ENCODE peak calls at places on chromosomes 3 and 15, in nine cellular contexts. One of them, this sample, is unnamed.

GRCh38 chr3:149879872-149880271 is 66.9 kb downstream of the RNF13 start:
- DNase-seq in amniotic stem cell: peak; percentile 15
- DNase-seq in cerebellar cortex: peak; percentile 51
- DNase-seq in stimulated activated CD8-positive, alpha-beta memory T cell treated with anti-CD3 and anti-CD28 coated beads, Interleukin-2, amount 100 ng/mL, for 48 hours: no peak
- DNase-seq in KG1: peak; percentile 30
- DNase-seq in fibroblast of gingiva: peak; percentile 63
- DNase-seq in activated B cell treated with CpG ODN at 0.5 μM for 24 hours: no peak
- DNase-seq in NCI-H2081: peak; percentile 69
- DNase-seq in chondrocyte: no peak
- DNase-seq in this sample: peak; percentile 14

GRCh38 chr15:68205949-68206539 is 912 bp upstream of the CALML4 start:
- DNase-seq in KG1: no peak
- DNase-seq in stimulated activated CD8-positive, alpha-beta memory T cell treated with anti-CD3 and anti-CD28 coated beads, Interleukin-2, amount 100 ng/mL, for 48 hours: no peak
- DNase-seq in cerebellar cortex: no peak
- DNase-seq in chondrocyte: no peak
- DNase-seq in activated B cell treated with CpG ODN at 0.5 μM for 24 hours: no peak
- DNase-seq in NCI-H2081: no peak
- DNase-seq in fibroblast of gingiva: no peak
- DNase-seq in amniotic stem cell: no peak
- DNase-seq in this sample: no peak

GRCh38 chr15:38253448-38253847 is 812 bp downstream of the SPRED1 start:
- DNase-seq in activated B cell treated with CpG ODN at 0.5 μM for 24 hours: no peak
- DNase-seq in KG1: no peak
- DNase-seq in chondrocyte: no peak
- DNase-seq in amniotic stem cell: peak; percentile 46
- DNase-seq in fibroblast of gingiva: peak; percentile 45
- DNase-seq in cerebellar cortex: peak; percentile 45
- DNase-seq in stimulated activated CD8-positive, alpha-beta memory T cell treated with anti-CD3 and anti-CD28 coated beads, Interleukin-2, amount 100 ng/mL, for 48 hours: no peak
- DNase-seq in NCI-H2081: no peak
- DNase-seq in this sample: no peak

GRCh38 chr15:78828930-78829329 is 17.7 kb upstream of the ADAMTS7 start:
- DNase-seq in amniotic stem cell: no peak
- DNase-seq in KG1: no peak
- DNase-seq in fibroblast of gingiva: no peak
- DNase-seq in NCI-H2081: no peak
- DNase-seq in cerebellar cortex: no peak
- DNase-seq in chondrocyte: no peak
- DNase-seq in stimulated activated CD8-positive, alpha-beta memory T cell treated with anti-CD3 and anti-CD28 coated beads, Interleukin-2, amount 100 ng/mL, for 48 hours: no peak
- DNase-seq in activated B cell treated with CpG ODN at 0.5 μM for 24 hours: no peak
- DNase-seq in this sample: no peak

GRCh38 chr3:48273594-48274211 is 32.8 kb downstream of the ZNF589 start:
- DNase-seq in NCI-H2081: peak; percentile 46
- DNase-seq in KG1: peak; percentile 9
- DNase-seq in fibroblast of gingiva: peak; percentile 34
- DNase-seq in stimulated activated CD8-positive, alpha-beta memory T cell treated with anti-CD3 and anti-CD28 coated beads, Interleukin-2, amount 100 ng/mL, for 48 hours: peak; percentile 23
- DNase-seq in activated B cell treated with CpG ODN at 0.5 μM for 24 hours: peak; percentile 31
- DNase-seq in amniotic stem cell: peak; percentile 10
- DNase-seq in chondrocyte: no peak
- DNase-seq in cerebellar cortex: peak; percentile 81
- DNase-seq in this sample: peak; percentile 38

GRCh38 chr3:2870714-2871353 is 239.3 kb downstream of the IL5RA start:
- DNase-seq in stimulated activated CD8-positive, alpha-beta memory T cell treated with anti-CD3 and anti-CD28 coated beads, Interleukin-2, amount 100 ng/mL, for 48 hours: no peak
- DNase-seq in fibroblast of gingiva: no peak
- DNase-seq in chondrocyte: no peak
- DNase-seq in activated B cell treated with CpG ODN at 0.5 μM for 24 hours: no peak
- DNase-seq in amniotic stem cell: no peak
- DNase-seq in cerebellar cortex: peak; percentile 34
- DNase-seq in NCI-H2081: no peak
- DNase-seq in KG1: no peak
- DNase-seq in this sample: no peak

GRCh38 chr3:62175161-62175560 is 198.2 kb downstream of the FEZF2 start:
- DNase-seq in amniotic stem cell: no peak
- DNase-seq in stimulated activated CD8-positive, alpha-beta memory T cell treated with anti-CD3 and anti-CD28 coated beads, Interleukin-2, amount 100 ng/mL, for 48 hours: no peak
- DNase-seq in KG1: no peak
- DNase-seq in activated B cell treated with CpG ODN at 0.5 μM for 24 hours: no peak
- DNase-seq in chondrocyte: no peak
- DNase-seq in NCI-H2081: no peak
- DNase-seq in fibroblast of gingiva: no peak
- DNase-seq in cerebellar cortex: no peak
- DNase-seq in this sample: no peak

GRCh38 chr3:13318626-13319470 is 101.3 kb downstream of the NUP210 start:
- DNase-seq in chondrocyte: no peak
- DNase-seq in cerebellar cortex: peak; percentile 45
- DNase-seq in fibroblast of gingiva: no peak
- DNase-seq in stimulated activated CD8-positive, alpha-beta memory T cell treated with anti-CD3 and anti-CD28 coated beads, Interleukin-2, amount 100 ng/mL, for 48 hours: no peak
- DNase-seq in amniotic stem cell: no peak
- DNase-seq in NCI-H2081: no peak
- DNase-seq in activated B cell treated with CpG ODN at 0.5 μM for 24 hours: no peak
- DNase-seq in KG1: no peak
- DNase-seq in this sample: no peak

GRCh38 chr3:17912011-17912760 is 169.8 kb upstream of the TBC1D5 start:
- DNase-seq in chondrocyte: no peak
- DNase-seq in activated B cell treated with CpG ODN at 0.5 μM for 24 hours: no peak
- DNase-seq in amniotic stem cell: no peak
- DNase-seq in KG1: no peak
- DNase-seq in stimulated activated CD8-positive, alpha-beta memory T cell treated with anti-CD3 and anti-CD28 coated beads, Interleukin-2, amount 100 ng/mL, for 48 hours: no peak
- DNase-seq in fibroblast of gingiva: no peak
- DNase-seq in cerebellar cortex: no peak
- DNase-seq in NCI-H2081: no peak
- DNase-seq in this sample: peak; percentile 13

GRCh38 chr3:49625071-49625470 is 49.1 kb upstream of the APEH start:
- DNase-seq in activated B cell treated with CpG ODN at 0.5 μM for 24 hours: no peak
- DNase-seq in NCI-H2081: no peak
- DNase-seq in cerebellar cortex: no peak
- DNase-seq in KG1: no peak
- DNase-seq in stimulated activated CD8-positive, alpha-beta memory T cell treated with anti-CD3 and anti-CD28 coated beads, Interleukin-2, amount 100 ng/mL, for 48 hours: no peak
- DNase-seq in amniotic stem cell: no peak
- DNase-seq in chondrocyte: no peak
- DNase-seq in fibroblast of gingiva: no peak
- DNase-seq in this sample: no peak

GRCh38 chr3:127815641-127816605 is 6.4 kb downstream of the MGLL start:
- DNase-seq in KG1: no peak
- DNase-seq in stimulated activated CD8-positive, alpha-beta memory T cell treated with anti-CD3 and anti-CD28 coated beads, Interleukin-2, amount 100 ng/mL, for 48 hours: no peak
- DNase-seq in fibroblast of gingiva: no peak
- DNase-seq in amniotic stem cell: no peak
- DNase-seq in cerebellar cortex: no peak
- DNase-seq in NCI-H2081: peak; percentile 23
- DNase-seq in chondrocyte: no peak
- DNase-seq in activated B cell treated with CpG ODN at 0.5 μM for 24 hours: no peak
- DNase-seq in this sample: no peak

GRCh38 chr3:156349978-156350377 is 204.9 kb downstream of the SSR3 start:
- DNase-seq in cerebellar cortex: no peak
- DNase-seq in KG1: no peak
- DNase-seq in amniotic stem cell: no peak
- DNase-seq in fibroblast of gingiva: no peak
- DNase-seq in stimulated activated CD8-positive, alpha-beta memory T cell treated with anti-CD3 and anti-CD28 coated beads, Interleukin-2, amount 100 ng/mL, for 48 hours: no peak
- DNase-seq in NCI-H2081: no peak
- DNase-seq in activated B cell treated with CpG ODN at 0.5 μM for 24 hours: no peak
- DNase-seq in chondrocyte: no peak
- DNase-seq in this sample: no peak

GRCh38 chr3:190306513-190307163 is 15.6 kb downstream of the CLDN1 start:
- DNase-seq in fibroblast of gingiva: peak; percentile 9
- DNase-seq in stimulated activated CD8-positive, alpha-beta memory T cell treated with anti-CD3 and anti-CD28 coated beads, Interleukin-2, amount 100 ng/mL, for 48 hours: no peak
- DNase-seq in chondrocyte: no peak
- DNase-seq in KG1: no peak
- DNase-seq in activated B cell treated with CpG ODN at 0.5 μM for 24 hours: no peak
- DNase-seq in amniotic stem cell: no peak
- DNase-seq in NCI-H2081: no peak
- DNase-seq in cerebellar cortex: no peak
- DNase-seq in this sample: peak; percentile 15

GRCh38 chr3:161854232-161854771 is 357.7 kb downstream of the OTOL1 start:
- DNase-seq in NCI-H2081: no peak
- DNase-seq in stimulated activated CD8-positive, alpha-beta memory T cell treated with anti-CD3 and anti-CD28 coated beads, Interleukin-2, amount 100 ng/mL, for 48 hours: no peak
- DNase-seq in activated B cell treated with CpG ODN at 0.5 μM for 24 hours: no peak
- DNase-seq in cerebellar cortex: peak; percentile 18
- DNase-seq in amniotic stem cell: no peak
- DNase-seq in fibroblast of gingiva: no peak
- DNase-seq in chondrocyte: no peak
- DNase-seq in KG1: peak; percentile 19
- DNase-seq in this sample: no peak

GRCh38 chr15:83174891-83175290 is 32.7 kb downstream of the HDGFL3 start:
- DNase-seq in activated B cell treated with CpG ODN at 0.5 μM for 24 hours: no peak
- DNase-seq in fibroblast of gingiva: peak; percentile 14
- DNase-seq in amniotic stem cell: no peak
- DNase-seq in cerebellar cortex: no peak
- DNase-seq in chondrocyte: no peak
- DNase-seq in KG1: no peak
- DNase-seq in stimulated activated CD8-positive, alpha-beta memory T cell treated with anti-CD3 and anti-CD28 coated beads, Interleukin-2, amount 100 ng/mL, for 48 hours: no peak
- DNase-seq in NCI-H2081: no peak
- DNase-seq in this sample: no peak

GRCh38 chr3:94234177-94234788 is 171.4 kb downstream of the NSUN3 start:
- DNase-seq in fibroblast of gingiva: peak; percentile 27
- DNase-seq in cerebellar cortex: peak; percentile 60
- DNase-seq in activated B cell treated with CpG ODN at 0.5 μM for 24 hours: no peak
- DNase-seq in stimulated activated CD8-positive, alpha-beta memory T cell treated with anti-CD3 and anti-CD28 coated beads, Interleukin-2, amount 100 ng/mL, for 48 hours: no peak
- DNase-seq in KG1: no peak
- DNase-seq in chondrocyte: no peak
- DNase-seq in amniotic stem cell: no peak
- DNase-seq in NCI-H2081: peak; percentile 40
- DNase-seq in this sample: peak; percentile 4

GRCh38 chr3:81302045-81302444 is 459.4 kb downstream of the GBE1 start:
- DNase-seq in NCI-H2081: peak; percentile 55
- DNase-seq in stimulated activated CD8-positive, alpha-beta memory T cell treated with anti-CD3 and anti-CD28 coated beads, Interleukin-2, amount 100 ng/mL, for 48 hours: no peak
- DNase-seq in activated B cell treated with CpG ODN at 0.5 μM for 24 hours: no peak
- DNase-seq in chondrocyte: no peak
- DNase-seq in cerebellar cortex: peak; percentile 60
- DNase-seq in amniotic stem cell: no peak
- DNase-seq in fibroblast of gingiva: peak; percentile 15
- DNase-seq in KG1: peak; percentile 12
- DNase-seq in this sample: peak; percentile 19

GRCh38 chr3:14918356-14918860 is 29.0 kb upstream of the NR2C2 start:
- DNase-seq in amniotic stem cell: no peak
- DNase-seq in activated B cell treated with CpG ODN at 0.5 μM for 24 hours: no peak
- DNase-seq in KG1: no peak
- DNase-seq in cerebellar cortex: no peak
- DNase-seq in fibroblast of gingiva: no peak
- DNase-seq in stimulated activated CD8-positive, alpha-beta memory T cell treated with anti-CD3 and anti-CD28 coated beads, Interleukin-2, amount 100 ng/mL, for 48 hours: no peak
- DNase-seq in NCI-H2081: no peak
- DNase-seq in chondrocyte: no peak
- DNase-seq in this sample: no peak

GRCh38 chr15:70794596-70795310 is 31.4 kb upstream of the UACA start:
- DNase-seq in activated B cell treated with CpG ODN at 0.5 μM for 24 hours: no peak
- DNase-seq in KG1: no peak
- DNase-seq in NCI-H2081: no peak
- DNase-seq in stimulated activated CD8-positive, alpha-beta memory T cell treated with anti-CD3 and anti-CD28 coated beads, Interleukin-2, amount 100 ng/mL, for 48 hours: no peak
- DNase-seq in fibroblast of gingiva: no peak
- DNase-seq in chondrocyte: no peak
- DNase-seq in cerebellar cortex: no peak
- DNase-seq in amniotic stem cell: no peak
- DNase-seq in this sample: no peak

GRCh38 chr3:30668051-30668609 is 61.7 kb downstream of the TGFBR2 start:
- DNase-seq in activated B cell treated with CpG ODN at 0.5 μM for 24 hours: no peak
- DNase-seq in amniotic stem cell: no peak
- DNase-seq in chondrocyte: no peak
- DNase-seq in KG1: no peak
- DNase-seq in cerebellar cortex: no peak
- DNase-seq in NCI-H2081: no peak
- DNase-seq in fibroblast of gingiva: no peak
- DNase-seq in stimulated activated CD8-positive, alpha-beta memory T cell treated with anti-CD3 and anti-CD28 coated beads, Interleukin-2, amount 100 ng/mL, for 48 hours: no peak
- DNase-seq in this sample: no peak

GRCh38 chr3:18099611-18100010 is 325.5 kb downstream of the SATB1 start:
- DNase-seq in stimulated activated CD8-positive, alpha-beta memory T cell treated with anti-CD3 and anti-CD28 coated beads, Interleukin-2, amount 100 ng/mL, for 48 hours: no peak
- DNase-seq in NCI-H2081: no peak
- DNase-seq in cerebellar cortex: no peak
- DNase-seq in activated B cell treated with CpG ODN at 0.5 μM for 24 hours: no peak
- DNase-seq in chondrocyte: no peak
- DNase-seq in KG1: no peak
- DNase-seq in amniotic stem cell: no peak
- DNase-seq in fibroblast of gingiva: no peak
- DNase-seq in this sample: no peak

GRCh38 chr3:134693804-134694203 is 43.0 kb upstream of the KY start:
- DNase-seq in stimulated activated CD8-positive, alpha-beta memory T cell treated with anti-CD3 and anti-CD28 coated beads, Interleukin-2, amount 100 ng/mL, for 48 hours: no peak
- DNase-seq in fibroblast of gingiva: no peak
- DNase-seq in amniotic stem cell: no peak
- DNase-seq in KG1: no peak
- DNase-seq in activated B cell treated with CpG ODN at 0.5 μM for 24 hours: no peak
- DNase-seq in cerebellar cortex: peak; percentile 58
- DNase-seq in NCI-H2081: no peak
- DNase-seq in chondrocyte: no peak
- DNase-seq in this sample: no peak

GRCh38 chr15:31403606-31404005 is 77.0 kb downstream of the KLF13 start:
- DNase-seq in stimulated activated CD8-positive, alpha-beta memory T cell treated with anti-CD3 and anti-CD28 coated beads, Interleukin-2, amount 100 ng/mL, for 48 hours: no peak
- DNase-seq in KG1: no peak
- DNase-seq in fibroblast of gingiva: peak; percentile 58
- DNase-seq in chondrocyte: no peak
- DNase-seq in NCI-H2081: no peak
- DNase-seq in activated B cell treated with CpG ODN at 0.5 μM for 24 hours: no peak
- DNase-seq in amniotic stem cell: no peak
- DNase-seq in cerebellar cortex: no peak
- DNase-seq in this sample: no peak

GRCh38 chr3:141303481-141304223 is 64.7 kb upstream of the ZBTB38 start:
- DNase-seq in stimulated activated CD8-positive, alpha-beta memory T cell treated with anti-CD3 and anti-CD28 coated beads, Interleukin-2, amount 100 ng/mL, for 48 hours: no peak
- DNase-seq in KG1: peak; percentile 67
- DNase-seq in cerebellar cortex: peak; percentile 85
- DNase-seq in NCI-H2081: peak; percentile 87
- DNase-seq in activated B cell treated with CpG ODN at 0.5 μM for 24 hours: no peak
- DNase-seq in chondrocyte: no peak
- DNase-seq in amniotic stem cell: peak; percentile 60
- DNase-seq in fibroblast of gingiva: peak; percentile 72
- DNase-seq in this sample: peak; percentile 81

GRCh38 chr3:195163719-195164572 is 107.0 kb downstream of the XXYLT1 start:
- DNase-seq in NCI-H2081: no peak
- DNase-seq in cerebellar cortex: no peak
- DNase-seq in chondrocyte: no peak
- DNase-seq in activated B cell treated with CpG ODN at 0.5 μM for 24 hours: no peak
- DNase-seq in KG1: no peak
- DNase-seq in fibroblast of gingiva: no peak
- DNase-seq in amniotic stem cell: no peak
- DNase-seq in stimulated activated CD8-positive, alpha-beta memory T cell treated with anti-CD3 and anti-CD28 coated beads, Interleukin-2, amount 100 ng/mL, for 48 hours: no peak
- DNase-seq in this sample: no peak

GRCh38 chr3:57967590-57967989 is 40.6 kb upstream of the FLNB start:
- DNase-seq in stimulated activated CD8-positive, alpha-beta memory T cell treated with anti-CD3 and anti-CD28 coated beads, Interleukin-2, amount 100 ng/mL, for 48 hours: no peak
- DNase-seq in KG1: no peak
- DNase-seq in amniotic stem cell: no peak
- DNase-seq in cerebellar cortex: no peak
- DNase-seq in activated B cell treated with CpG ODN at 0.5 μM for 24 hours: no peak
- DNase-seq in NCI-H2081: no peak
- DNase-seq in chondrocyte: no peak
- DNase-seq in fibroblast of gingiva: no peak
- DNase-seq in this sample: no peak

GRCh38 chr3:113034011-113034410 is 43.2 kb downstream of the GTPBP8 start:
- DNase-seq in activated B cell treated with CpG ODN at 0.5 μM for 24 hours: no peak
- DNase-seq in NCI-H2081: no peak
- DNase-seq in chondrocyte: no peak
- DNase-seq in amniotic stem cell: no peak
- DNase-seq in stimulated activated CD8-positive, alpha-beta memory T cell treated with anti-CD3 and anti-CD28 coated beads, Interleukin-2, amount 100 ng/mL, for 48 hours: no peak
- DNase-seq in fibroblast of gingiva: no peak
- DNase-seq in KG1: no peak
- DNase-seq in cerebellar cortex: no peak
- DNase-seq in this sample: no peak

This sample was measured in NCI-H1105.